ENCODE peak calls at places on chromosome 22, in eight cellular contexts. U is suprapubic skin, C is tibial nerve, E is ovary, F is A549, N is stomach, L is SK-N-SH, T is upper lobe of left lung. J is an unnamed sample. For H3K4me1, the result is how much of the 10 kb centered on the place peaks cover.

GRCh38 chr22:44753189-44754042 is 1.0 kb downstream of the ARHGAP8 start:
- DNase-seq in U (no peak), C (no peak), E (no peak), F (no peak), N (no peak), L (no peak), T (no peak), J (no peak)

GRCh38 chr22:49470741-49471134 is 356.9 kb downstream of the BRD1 start:
- DNase-seq in U (no peak), C (no peak), E (no peak), F (no peak), N (no peak), L (no peak), T (peak), J (no peak)

GRCh38 chr22:44454113-44454769 is 43.8 kb downstream of the RTL6 start:
- DNase-seq in U (peak), C (no peak), E (no peak), F (no peak), N (peak), L (no peak), T (no peak), J (no peak)

GRCh38 chr22:49298834-49299750 is 528.6 kb downstream of the BRD1 start:
- DNase-seq in U (peak), C (no peak), E (no peak), F (no peak), N (peak), L (no peak), T (no peak), J (no peak)

GRCh38 chr22:34129691-34130486 is 209.6 kb upstream of the LARGE1 start:
- DNase-seq in U (no peak), C (no peak), E (no peak), F (no peak), N (no peak), L (no peak), T (no peak), J (peak)

GRCh38 chr22:30749272-30749671 is 54.6 kb downstream of the OSBP2 start:
- DNase-seq in U (no peak), C (no peak), E (no peak), F (no peak), N (no peak), L (no peak), T (no peak), J (no peak)

GRCh38 chr22:44746836-44747519 is 5.4 kb upstream of the ARHGAP8 start:
- DNase-seq in U (no peak), C (no peak), E (no peak), F (no peak), N (peak), L (no peak), T (no peak), J (peak)

GRCh38 chr22:23769321-23769965 is 1.7 kb upstream of the CHCHD10 start:
- DNase-seq in U (no peak), C (no peak), E (no peak), F (no peak), N (no peak), L (no peak), T (no peak), J (no peak)

GRCh38 chr22:24843048-24843447 is 37.0 kb downstream of the SGSM1 start:
- DNase-seq in U (no peak), C (no peak), E (no peak), F (no peak), N (no peak), L (no peak), T (no peak), J (no peak)

GRCh38 chr22:28247667-28248363 is 328.8 kb upstream of the PITPNB start:
- DNase-seq in U (no peak), C (no peak), E (no peak), F (no peak), N (no peak), L (peak), T (no peak), J (no peak)

GRCh38 chr22:36182056-36182455 is 19.6 kb downstream of the APOL4 start:
- DNase-seq in U (no peak), C (no peak), E (no peak), F (no peak), N (no peak), L (no peak), T (no peak), J (no peak)

GRCh38 chr22:48702573-48703264 is 1125.0 kb downstream of the BRD1 start:
- DNase-seq in U (no peak), C (peak), E (no peak), F (no peak), N (peak), L (no peak), T (peak), J (no peak)

GRCh38 chr22:19918332-19919106 is 23.1 kb upstream of the COMT start:
- DNase-seq in U (no peak), C (no peak), E (no peak), F (no peak), N (no peak), L (no peak), T (no peak), J (no peak)

GRCh38 chr22:45302047-45302446 is 7.7 kb upstream of the FAM118A start:
- DNase-seq in U (no peak), C (no peak), E (no peak), F (peak), N (no peak), L (no peak), T (no peak), J (no peak)

GRCh38 chr22:29661355-29661754 is 57.9 kb downstream of the NF2 start:
- DNase-seq in U (no peak), C (no peak), E (no peak), F (no peak), N (no peak), L (no peak), T (no peak), J (no peak)

GRCh38 chr22:31874821-31875220 is 69.5 kb upstream of the YWHAH start:
- DNase-seq in U (no peak), C (no peak), E (no peak), F (no peak), N (no peak), L (no peak), T (no peak), J (no peak)

GRCh38 chr22:41229730-41230398 is 10.9 kb downstream of the CHADL start:
- DNase-seq in U (no peak), C (no peak), E (no peak), F (no peak), N (no peak), L (no peak), T (no peak), J (no peak)

GRCh38 chr22:28911777-28912669 is 28.7 kb downstream of the ZNRF3 start:
- DNase-seq in U (no peak), C (no peak), E (no peak), F (peak), N (no peak), L (no peak), T (no peak), J (no peak)

GRCh38 chr22:20783844-20784723 is 10.2 kb downstream of the SERPIND1 start:
- DNase-seq in U (no peak), C (no peak), E (no peak), F (peak), N (no peak), L (peak), T (no peak), J (peak)

GRCh38 chr22:46994983-46995382 is 232.5 kb downstream of the TBC1D22A start:
- DNase-seq in U (no peak), C (no peak), E (no peak), F (no peak), N (peak), L (no peak), T (no peak), J (no peak)
- TF ChIP-seq EP300 in U (no peak), C (no peak), E (no peak), F (no peak), N (no peak), L (no peak), T (no peak), J (no peak)

GRCh38 chr22:37818397-37819099 is 4.6 kb upstream of the GALR3 start:
- DNase-seq in U (no peak), C (no peak), E (peak), F (no peak), N (peak), L (no peak), T (peak), J (peak)
- TF ChIP-seq CTCF in U (peak), C (peak), E (peak), F (no peak), N (peak), L (no peak), T (peak), J (peak)

DNA sequence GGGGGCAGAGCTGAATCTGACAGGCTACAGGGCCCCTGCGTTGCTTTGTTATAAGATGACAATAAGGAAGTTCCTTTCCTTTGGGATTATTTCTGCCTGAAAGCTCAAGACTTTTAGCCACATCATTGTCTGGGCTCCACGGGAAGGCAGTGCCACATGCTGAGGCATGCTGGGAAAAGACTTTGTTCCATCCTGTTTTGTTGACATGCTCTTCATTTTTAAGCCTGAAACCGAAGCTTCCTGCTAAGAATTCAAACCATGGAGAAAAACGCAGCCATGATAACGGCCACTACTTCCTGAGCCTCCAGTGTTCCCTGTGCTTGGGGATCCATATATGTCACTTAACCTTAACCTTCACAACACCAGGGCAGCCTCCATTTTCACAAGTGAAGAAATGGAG is 5.5 kb upstream of the TCF20 start:
- DNase-seq in U (no peak), C (no peak), E (no peak), F (no peak), N (no peak), L (no peak), T (no peak), J (no peak)
- H3K4me1 ChIP-seq in U (under half), C (under half), E (under half), F (under half), N (under half), L (under half), T (under half), J (under half)

GRCh38 chr22:26748845-26749244 is 91.5 kb downstream of the MIAT start:
- DNase-seq in U (no peak), C (no peak), E (peak), F (no peak), N (no peak), L (no peak), T (no peak), J (no peak)
- TF ChIP-seq EP300 in U (no peak), C (no peak), E (no peak), F (no peak), N (no peak), L (no peak), T (no peak), J (no peak)

GRCh38 chr22:42584364-42584940 is 30.2 kb downstream of the POLDIP3 start:
- DNase-seq in U (no peak), C (no peak), E (no peak), F (no peak), N (no peak), L (no peak), T (no peak), J (no peak)
- TF ChIP-seq CTCF in U (no peak), C (no peak), E (no peak), F (no peak), N (no peak), L (no peak), T (no peak), J (no peak)

GRCh38 chr22:37310075-37310606 is 27.8 kb downstream of the CYTH4 start:
- DNase-seq in U (no peak), C (no peak), E (no peak), F (no peak), N (no peak), L (no peak), T (no peak), J (no peak)

GRCh38 chr22:37309221-37310074 is 27.1 kb downstream of the CYTH4 start:
- DNase-seq in U (no peak), C (no peak), E (no peak), F (no peak), N (no peak), L (peak), T (no peak), J (peak)

GRCh38 chr22:37311761-37312312 is 29.5 kb downstream of the CYTH4 start:
- DNase-seq in U (no peak), C (no peak), E (no peak), F (no peak), N (no peak), L (no peak), T (no peak), J (no peak)

GRCh38 chr22:37312549-37313183 is 30.4 kb downstream of the CYTH4 start:
- DNase-seq in U (no peak), C (no peak), E (no peak), F (no peak), N (no peak), L (no peak), T (no peak), J (no peak)

GRCh38 chr22:37310815-37311595 is 28.7 kb downstream of the CYTH4 start:
- DNase-seq in U (no peak), C (no peak), E (no peak), F (no peak), N (no peak), L (no peak), T (no peak), J (no peak)
- H3K4me1 ChIP-seq in U (under half), C (under half), E (under half), F (under half), N (under half), L (under half), T (half or more), J (under half)

GRCh38 chr22:17565986-17566687 is 2.8 kb downstream of the SLC25A18 start:
- DNase-seq in U (no peak), C (no peak), E (no peak), F (no peak), N (no peak), L (no peak), T (no peak), J (no peak)

GRCh38 chr22:17575151-17575550 is 11.9 kb downstream of the SLC25A18 start:
- DNase-seq in U (no peak), C (no peak), E (no peak), F (no peak), N (no peak), L (no peak), T (no peak), J (no peak)

GRCh38 chr22:17566776-17567175 is 3.5 kb downstream of the SLC25A18 start:
- DNase-seq in U (no peak), C (no peak), E (no peak), F (no peak), N (no peak), L (no peak), T (no peak), J (no peak)

GRCh38 chr22:17570851-17571631 is 7.7 kb downstream of the SLC25A18 start:
- DNase-seq in U (peak), C (peak), E (peak), F (no peak), N (peak), L (no peak), T (peak), J (peak)

GRCh38 chr22:17569971-17570511 is 6.7 kb downstream of the SLC25A18 start:
- DNase-seq in U (no peak), C (no peak), E (no peak), F (no peak), N (no peak), L (no peak), T (no peak), J (no peak)
- TF ChIP-seq EP300 in U (no peak), C (no peak), E (no peak), F (no peak), N (no peak), L (no peak), T (no peak), J (no peak)

J was measured in transverse colon.